ENCODE peak calls at places on chromosomes 7 and 10, in ten cellular contexts. T is CD4-positive, CD25-positive, alpha-beta regulatory T cell; O is psoas muscle; R is neuronal stem cell; V is PC-9; Q is WERI-Rb-1; S is sigmoid colon; Y is AG09309; E is GM12865; G is naive thymus-derived CD4-positive, alpha-beta T cell. F is an unnamed sample.

GRCh38 chr10:112678987-112679386 is 232.0 kb downstream of the VTI1A start:
- DNase-seq in T (no peak), O (no peak), R (no peak), V (no peak), Q (no peak), S (no peak), Y (peak; percentile 18), E (no peak), G (no peak), F (peak; percentile 47)

GRCh38 chr10:129918836-129919235 is 45.2 kb downstream of the EBF3 start:
- DNase-seq in T (no peak), O (no peak), R (no peak), V (no peak), Q (no peak), S (peak; percentile 25), Y (no peak), E (no peak), G (no peak), F (no peak)

GRCh38 chr7:44057849-44058758 is 7.3 kb downstream of the PGAM2 start:
- DNase-seq in T (no peak), O (peak; percentile 48), R (no peak), V (no peak), Q (no peak), S (peak; percentile 52), Y (no peak), E (no peak), G (no peak), F (no peak)

GRCh38 chr10:26725837-26726727 is 28.6 kb downstream of the PDSS1 start:
- DNase-seq in T (peak; percentile 71), O (peak; percentile 77), R (peak; percentile 36), V (no peak), Q (no peak), S (peak; percentile 89), Y (peak; percentile 29), E (peak; percentile 64), G (peak; percentile 28), F (peak; percentile 71)

GRCh38 chr7:83509255-83510021 is 139.5 kb downstream of the SEMA3E start:
- DNase-seq in T (no peak), O (no peak), R (no peak), V (no peak), Q (no peak), S (no peak), Y (no peak), E (peak; percentile 53), G (no peak), F (no peak)

GRCh38 chr7:92695308-92696261 is 105.4 kb upstream of the FAM133B start:
- DNase-seq in T (no peak), O (no peak), R (peak; percentile 66), V (peak; percentile 78), Q (peak; percentile 45), S (no peak), Y (peak; percentile 82), E (no peak), G (no peak), F (peak; percentile 95)

GRCh38 chr7:112411186-112411795 is 39.0 kb upstream of the IFRD1 start:
- DNase-seq in T (no peak), O (no peak), R (no peak), V (no peak), Q (peak; percentile 25), S (no peak), Y (no peak), E (no peak), G (no peak), F (peak; percentile 51)

GRCh38 chr7:24143547-24143946 is 140.4 kb upstream of the NPY start:
- DNase-seq in T (no peak), O (no peak), R (no peak), V (no peak), Q (no peak), S (no peak), Y (no peak), E (no peak), G (no peak), F (no peak)

GRCh38 chr7:140326116-140326928 is 72.0 kb downstream of the SLC37A3 start:
- DNase-seq in T (peak; percentile 68), O (peak; percentile 60), R (no peak), V (no peak), Q (peak; percentile 62), S (peak; percentile 87), Y (peak; percentile 39), E (peak; percentile 51), G (peak; percentile 16), F (peak; percentile 74)

GRCh38 chr10:95513941-95514392 is 47.2 kb downstream of the SORBS1 start:
- DNase-seq in T (peak; percentile 14), O (peak; percentile 76), R (no peak), V (no peak), Q (no peak), S (peak; percentile 86), Y (peak; percentile 14), E (peak; percentile 13), G (no peak), F (no peak)

GRCh38 chr10:49297818-49298665 is 928 bp upstream of the C10orf71 start:
- DNase-seq in T (no peak), O (peak; percentile 68), R (no peak), V (no peak), Q (no peak), S (peak; percentile 26), Y (no peak), E (no peak), G (no peak), F (no peak)

GRCh38 chr10:49299816-49300139 is 808 bp downstream of the C10orf71 start:
- DNase-seq in T (no peak), O (no peak), R (no peak), V (no peak), Q (no peak), S (peak; percentile 21), Y (no peak), E (peak; percentile 48), G (no peak), F (no peak)

GRCh38 chr10:49300140-49300974 is 1.4 kb downstream of the C10orf71 start:
- DNase-seq in T (no peak), O (peak; percentile 84), R (no peak), V (no peak), Q (no peak), S (peak; percentile 20), Y (no peak), E (peak; percentile 71), G (no peak), F (peak; percentile 32)

GRCh38 chr10:49298990-49299815 is at the start of gene C10orf71:
- DNase-seq in T (no peak), O (peak; percentile 82), R (no peak), V (no peak), Q (no peak), S (peak; percentile 57), Y (no peak), E (no peak), G (no peak), F (peak; percentile 7)

GRCh38 chr10:49298666-49298989 is 342 bp upstream of the C10orf71 start:
- DNase-seq in T (no peak), O (peak; percentile 91), R (no peak), V (no peak), Q (no peak), S (peak; percentile 65), Y (no peak), E (no peak), G (no peak), F (peak; percentile 10)
- H3K4me3 ChIP-seq in T (no peak overlapping the region), O (peak overlapping the region; percentile 80), R (no peak overlapping the region), V (no peak overlapping the region), Q (no peak overlapping the region), S (no peak overlapping the region), Y (no peak overlapping the region), E (no peak overlapping the region), G (no peak overlapping the region), F (no peak overlapping the region)

DNA sequence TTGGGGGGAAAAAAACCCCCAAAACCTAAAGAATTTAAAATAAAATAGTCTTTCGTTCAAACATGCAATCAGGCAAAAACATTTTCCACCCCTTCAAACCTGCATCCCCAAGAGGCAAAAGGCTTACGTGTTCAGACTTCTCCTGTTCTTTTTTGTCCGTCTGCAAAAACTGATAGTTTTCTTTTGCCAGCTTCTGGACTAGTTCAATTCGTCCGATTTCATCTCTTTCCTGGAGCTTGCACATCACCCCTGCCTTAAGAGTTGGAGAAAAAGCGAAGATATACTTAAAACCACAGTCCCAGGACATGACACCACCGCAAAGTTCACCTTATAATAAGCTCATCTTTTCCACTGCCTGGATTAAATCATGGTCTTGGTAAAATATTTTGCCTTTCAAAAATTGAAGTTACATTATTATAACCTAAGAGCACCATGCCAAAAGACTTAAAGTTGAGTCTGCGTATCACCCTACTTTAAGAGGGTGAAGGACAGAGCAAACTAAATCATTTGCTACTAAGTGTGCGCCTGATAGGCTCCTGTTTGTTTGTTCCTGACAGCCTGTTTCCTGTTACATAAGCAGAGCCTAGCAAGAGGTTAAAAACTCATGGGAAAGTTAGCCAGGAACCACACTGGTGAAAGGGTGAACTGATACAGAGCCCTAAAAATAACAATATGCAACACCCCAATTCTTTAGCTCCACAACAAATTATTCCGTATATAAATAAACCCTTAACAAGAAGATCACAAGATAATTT is 137.0 kb downstream of the RAPGEF5 start:
- DNase-seq in T (no peak), O (no peak), R (no peak), V (no peak), Q (no peak), S (no peak), Y (no peak), E (no peak), G (no peak), F (peak; percentile 3)
- H3K4me3 ChIP-seq in T (no peak overlapping the region), O (peak overlapping the region; percentile 56), R (no peak overlapping the region), V (no peak overlapping the region), Q (no peak overlapping the region), S (peak overlapping the region; percentile 28), Y (no peak overlapping the region), E (no peak overlapping the region), G (no peak overlapping the region), F (no peak overlapping the region)

DNA sequence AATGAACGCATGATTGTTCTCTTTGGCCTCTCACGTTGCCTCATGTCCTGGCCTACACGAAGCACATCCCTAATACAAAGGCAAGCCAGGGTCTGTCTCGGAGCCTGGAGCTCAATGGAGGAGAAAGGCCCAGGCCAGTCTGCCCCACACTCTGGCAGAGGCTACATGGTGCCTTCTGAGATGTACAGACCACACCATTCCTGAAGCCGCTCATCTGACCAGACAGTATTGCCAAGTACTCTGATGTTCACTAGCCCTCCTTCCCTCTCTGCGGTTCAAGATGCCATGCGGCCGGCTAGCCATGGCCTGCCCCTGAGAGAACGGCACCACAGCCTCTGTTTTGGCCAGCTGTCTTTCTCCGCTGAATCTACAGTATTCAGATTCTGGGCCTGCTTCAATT is 5.9 kb downstream of the BNIP3 start:
- DNase-seq in T (no peak), O (no peak), R (no peak), V (no peak), Q (no peak), S (peak; percentile 36), Y (no peak), E (no peak), G (no peak), F (no peak)
- H3K4me3 ChIP-seq in T (no peak overlapping the region), O (no peak overlapping the region), R (no peak overlapping the region), V (no peak overlapping the region), Q (no peak overlapping the region), S (no peak overlapping the region), Y (no peak overlapping the region), E (no peak overlapping the region), G (no peak overlapping the region), F (no peak overlapping the region)

DNA sequence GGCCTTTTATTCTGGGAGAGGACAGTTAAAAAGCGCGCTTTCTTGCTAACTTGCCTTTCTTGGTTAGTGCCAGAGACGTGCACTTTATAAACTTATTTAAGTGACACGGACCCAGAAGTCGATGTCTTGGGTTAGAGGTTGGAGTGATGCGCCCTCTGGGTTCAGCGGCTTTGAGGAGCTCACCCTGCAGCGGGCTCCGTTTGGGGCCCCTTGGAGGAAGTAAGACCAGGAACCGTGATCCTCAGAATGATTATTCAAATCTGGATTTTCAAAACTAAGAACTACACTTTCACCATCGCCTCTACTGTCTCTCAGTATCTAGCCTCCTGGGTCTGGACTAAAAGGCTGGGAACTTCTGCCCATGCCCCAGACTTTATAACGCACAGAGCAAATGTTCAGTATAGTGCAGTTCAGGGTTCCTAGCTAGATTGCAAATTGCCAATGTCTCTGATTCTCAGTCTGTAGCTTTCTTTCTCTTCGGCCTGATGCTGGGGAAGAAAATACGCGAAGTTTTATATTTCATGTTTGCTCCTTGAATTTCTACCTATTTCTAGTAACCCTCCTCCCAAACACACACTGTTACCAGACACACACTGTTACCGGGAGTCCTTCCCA is 18.6 kb upstream of the SMO start:
- DNase-seq in T (peak; percentile 22), O (no peak), R (no peak), V (no peak), Q (no peak), S (no peak), Y (no peak), E (peak; percentile 84), G (no peak), F (no peak)
- H3K4me3 ChIP-seq in T (peak overlapping the region; percentile 35), O (peak overlapping the region; percentile 62), R (no peak overlapping the region), V (no peak overlapping the region), Q (no peak overlapping the region), S (peak overlapping the region; percentile 53), Y (no peak overlapping the region), E (peak overlapping the region; percentile 39), G (peak overlapping the region; percentile 46), F (peak overlapping the region; percentile 49)

F was measured in fibroblast of villous mesenchyme.